ENCODE peak calls at places on chromosomes 13 and 19, in six cellular contexts. One of them, this sample, is unnamed.

GRCh38 chr13:28147489-28147888 is 9.1 kb downstream of the PAN3 start:
- DNase-seq in epithelial cell of esophagus: peak
- DNase-seq in tibial artery: no peak
- DNase-seq in GM23338: no peak
- DNase-seq in psoas muscle: no peak
- DNase-seq in mucosa of descending colon: no peak
- DNase-seq in this sample: no peak

GRCh38 chr19:58401825-58402433 is 6.5 kb downstream of the RNF225 start:
- DNase-seq in epithelial cell of esophagus: no peak
- DNase-seq in tibial artery: no peak
- DNase-seq in GM23338: no peak
- DNase-seq in psoas muscle: no peak
- DNase-seq in mucosa of descending colon: no peak
- DNase-seq in this sample: no peak

GRCh38 chr19:46294475-46294874 is 2.4 kb upstream of the HIF3A start:
- DNase-seq in epithelial cell of esophagus: no peak
- DNase-seq in tibial artery: no peak
- DNase-seq in GM23338: no peak
- DNase-seq in psoas muscle: no peak
- DNase-seq in mucosa of descending colon: no peak
- DNase-seq in this sample: no peak

GRCh38 chr13:33076451-33076992 is 60.3 kb downstream of the KL start:
- DNase-seq in epithelial cell of esophagus: no peak
- DNase-seq in tibial artery: no peak
- DNase-seq in GM23338: no peak
- DNase-seq in psoas muscle: no peak
- DNase-seq in mucosa of descending colon: peak
- DNase-seq in this sample: no peak

GRCh38 chr19:3963458-3964255 is 7.2 kb downstream of the DAPK3 start:
- DNase-seq in epithelial cell of esophagus: no peak
- DNase-seq in tibial artery: no peak
- DNase-seq in GM23338: no peak
- DNase-seq in psoas muscle: no peak
- DNase-seq in mucosa of descending colon: no peak
- DNase-seq in this sample: no peak

GRCh38 chr13:113209336-113209879 is at the start of gene CUL4A:
- DNase-seq in epithelial cell of esophagus: peak
- DNase-seq in tibial artery: peak
- DNase-seq in GM23338: peak
- DNase-seq in psoas muscle: peak
- DNase-seq in mucosa of descending colon: peak
- DNase-seq in this sample: peak

GRCh38 chr13:112876305-112877000 is 92.6 kb upstream of the MCF2L start:
- DNase-seq in epithelial cell of esophagus: no peak
- DNase-seq in tibial artery: no peak
- DNase-seq in GM23338: no peak
- DNase-seq in psoas muscle: peak
- DNase-seq in mucosa of descending colon: no peak
- DNase-seq in this sample: no peak

GRCh38 chr19:50551713-50552187 is 16.5 kb downstream of the LRRC4B start:
- DNase-seq in epithelial cell of esophagus: no peak
- DNase-seq in tibial artery: no peak
- DNase-seq in GM23338: peak
- DNase-seq in psoas muscle: no peak
- DNase-seq in mucosa of descending colon: no peak
- DNase-seq in this sample: no peak

GRCh38 chr13:29707876-29708543 is 112.5 kb upstream of the SLC7A1 start:
- DNase-seq in epithelial cell of esophagus: peak
- DNase-seq in tibial artery: no peak
- DNase-seq in GM23338: peak
- DNase-seq in psoas muscle: no peak
- DNase-seq in mucosa of descending colon: peak
- DNase-seq in this sample: no peak

GRCh38 chr19:7471696-7472620 is 16.9 kb downstream of the PEX11G start:
- DNase-seq in epithelial cell of esophagus: no peak
- DNase-seq in tibial artery: no peak
- DNase-seq in GM23338: no peak
- DNase-seq in psoas muscle: no peak
- DNase-seq in mucosa of descending colon: no peak
- DNase-seq in this sample: no peak

GRCh38 chr19:10768369-10768768 is 50.5 kb downstream of the DNM2 start:
- DNase-seq in epithelial cell of esophagus: no peak
- DNase-seq in tibial artery: no peak
- DNase-seq in GM23338: no peak
- DNase-seq in psoas muscle: no peak
- DNase-seq in mucosa of descending colon: no peak
- DNase-seq in this sample: no peak

GRCh38 chr19:43152217-43152616 is 34.1 kb downstream of the PSG5 start:
- DNase-seq in epithelial cell of esophagus: peak
- DNase-seq in tibial artery: no peak
- DNase-seq in GM23338: no peak
- DNase-seq in psoas muscle: no peak
- DNase-seq in mucosa of descending colon: no peak
- DNase-seq in this sample: no peak

GRCh38 chr13:20703785-20704458 is 423 bp downstream of the IL17D start:
- DNase-seq in epithelial cell of esophagus: peak
- DNase-seq in tibial artery: peak
- DNase-seq in GM23338: peak
- DNase-seq in psoas muscle: peak
- DNase-seq in mucosa of descending colon: peak
- DNase-seq in this sample: peak

GRCh38 chr13:113074876-113075275 is 30.7 kb upstream of the F7 start:
- DNase-seq in epithelial cell of esophagus: no peak
- DNase-seq in tibial artery: no peak
- DNase-seq in GM23338: no peak
- DNase-seq in psoas muscle: peak
- DNase-seq in mucosa of descending colon: no peak
- DNase-seq in this sample: no peak

GRCh38 chr13:20475927-20476691 is 49.5 kb downstream of the CRYL1 start:
- DNase-seq in epithelial cell of esophagus: no peak
- DNase-seq in tibial artery: no peak
- DNase-seq in GM23338: peak
- DNase-seq in psoas muscle: no peak
- DNase-seq in mucosa of descending colon: peak
- DNase-seq in this sample: no peak

GRCh38 chr13:55410398-55411330 is 1730.1 kb upstream of the PRR20A start:
- DNase-seq in epithelial cell of esophagus: peak
- DNase-seq in tibial artery: no peak
- DNase-seq in GM23338: no peak
- DNase-seq in psoas muscle: no peak
- DNase-seq in mucosa of descending colon: no peak
- DNase-seq in this sample: no peak

GRCh38 chr13:50631041-50631440 is 212.5 kb downstream of the DLEU7 start:
- DNase-seq in epithelial cell of esophagus: no peak
- DNase-seq in tibial artery: no peak
- DNase-seq in GM23338: no peak
- DNase-seq in psoas muscle: no peak
- DNase-seq in mucosa of descending colon: no peak
- DNase-seq in this sample: no peak

GRCh38 chr19:7673995-7674667 is 2.8 kb upstream of the MCEMP1 start:
- DNase-seq in epithelial cell of esophagus: peak
- DNase-seq in tibial artery: peak
- DNase-seq in GM23338: peak
- DNase-seq in psoas muscle: peak
- DNase-seq in mucosa of descending colon: peak
- DNase-seq in this sample: peak

DNA sequence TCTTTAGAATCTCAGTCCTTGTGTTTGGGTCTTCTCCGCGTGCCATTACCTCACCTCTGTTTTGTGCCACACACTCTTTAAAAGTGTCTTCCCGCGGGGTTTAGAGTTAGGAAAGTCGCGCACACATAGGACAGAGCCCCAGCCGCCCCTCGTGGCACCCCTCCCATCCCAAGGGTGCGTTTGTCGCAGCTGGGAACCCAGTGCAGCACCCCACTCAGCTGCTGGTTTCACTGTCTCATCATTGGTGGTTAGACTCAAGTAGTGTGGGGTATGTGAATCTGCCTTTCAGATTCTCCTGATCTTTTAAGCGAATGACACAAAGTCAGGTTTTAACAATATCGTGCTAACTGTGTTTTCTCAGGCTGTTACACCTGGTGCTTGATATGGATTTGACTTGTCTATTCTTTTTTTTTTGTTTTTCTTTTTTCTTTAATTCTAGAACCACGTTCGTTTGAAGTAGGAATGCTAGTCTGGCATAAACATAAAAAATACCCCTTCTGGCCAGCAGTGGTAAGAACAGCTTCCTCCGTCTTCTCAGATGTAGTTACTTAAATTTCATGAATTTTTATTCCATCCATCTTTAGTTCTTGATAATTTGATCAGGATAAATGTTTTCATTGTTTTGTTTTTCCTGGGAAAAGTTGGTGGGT is 19.5 kb upstream of the NDUFS7 start:
- DNase-seq in epithelial cell of esophagus: no peak
- DNase-seq in tibial artery: no peak
- DNase-seq in GM23338: no peak
- DNase-seq in psoas muscle: no peak
- DNase-seq in mucosa of descending colon: no peak
- DNase-seq in this sample: no peak
- TF ChIP-seq CTCF in epithelial cell of esophagus: peak
- TF ChIP-seq CTCF in tibial artery: no peak
- TF ChIP-seq CTCF in GM23338: no peak
- TF ChIP-seq CTCF in psoas muscle: peak
- TF ChIP-seq CTCF in mucosa of descending colon: no peak
- TF ChIP-seq CTCF in this sample: peak

GRCh38 chr13:114341003-114341777 is 26.9 kb downstream of the CHAMP1 start:
- DNase-seq in epithelial cell of esophagus: no peak
- DNase-seq in tibial artery: no peak
- DNase-seq in GM23338: peak
- DNase-seq in psoas muscle: no peak
- DNase-seq in mucosa of descending colon: no peak
- DNase-seq in this sample: no peak

GRCh38 chr13:114334305-114335053 is 20.2 kb downstream of the CHAMP1 start:
- DNase-seq in epithelial cell of esophagus: no peak
- DNase-seq in tibial artery: no peak
- DNase-seq in GM23338: no peak
- DNase-seq in psoas muscle: no peak
- DNase-seq in mucosa of descending colon: no peak
- DNase-seq in this sample: no peak

GRCh38 chr13:114338959-114339358 is 24.7 kb downstream of the CHAMP1 start:
- DNase-seq in epithelial cell of esophagus: no peak
- DNase-seq in tibial artery: no peak
- DNase-seq in GM23338: no peak
- DNase-seq in psoas muscle: no peak
- DNase-seq in mucosa of descending colon: no peak
- DNase-seq in this sample: no peak

DNA sequence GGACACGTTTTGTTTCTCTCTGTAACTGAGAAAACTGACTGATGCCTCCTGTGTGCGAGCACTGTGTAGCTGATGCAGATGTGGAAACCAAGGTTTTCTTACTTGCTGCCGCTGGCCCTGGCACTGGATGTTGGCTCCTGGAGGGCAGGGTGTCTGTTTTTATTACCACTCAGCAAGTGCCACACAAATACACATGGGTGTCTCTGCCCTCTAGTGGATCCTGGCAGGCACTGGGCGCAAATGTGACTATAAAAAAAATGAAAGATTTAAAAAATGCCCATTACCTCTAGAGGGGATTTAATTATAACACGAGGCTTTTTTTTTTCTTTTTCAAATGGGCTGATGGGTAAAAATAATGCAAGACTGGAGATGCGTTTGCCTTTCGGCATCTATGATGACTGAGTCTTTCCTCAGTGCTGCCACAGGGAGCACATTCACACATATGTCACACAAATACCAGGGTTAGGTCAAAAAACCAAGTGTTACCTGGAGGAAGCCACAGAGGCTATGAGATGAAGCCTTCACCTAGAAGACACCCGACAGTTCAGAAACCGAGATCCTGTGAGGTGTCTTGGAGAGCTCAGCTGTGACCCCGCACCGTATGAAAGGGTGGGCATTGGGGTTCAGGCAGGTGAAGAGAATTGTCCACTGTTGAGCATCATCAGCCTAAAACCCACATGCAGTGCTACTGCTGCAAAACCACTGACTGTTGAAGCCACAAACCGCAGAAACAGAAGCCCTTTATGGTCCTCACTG is 25.7 kb downstream of the CHAMP1 start:
- DNase-seq in epithelial cell of esophagus: peak
- DNase-seq in tibial artery: no peak
- DNase-seq in GM23338: peak
- DNase-seq in psoas muscle: peak
- DNase-seq in mucosa of descending colon: peak
- DNase-seq in this sample: no peak
- TF ChIP-seq CTCF in epithelial cell of esophagus: peak
- TF ChIP-seq CTCF in tibial artery: peak
- TF ChIP-seq CTCF in GM23338: peak
- TF ChIP-seq CTCF in psoas muscle: peak
- TF ChIP-seq CTCF in mucosa of descending colon: peak
- TF ChIP-seq CTCF in this sample: peak

DNA sequence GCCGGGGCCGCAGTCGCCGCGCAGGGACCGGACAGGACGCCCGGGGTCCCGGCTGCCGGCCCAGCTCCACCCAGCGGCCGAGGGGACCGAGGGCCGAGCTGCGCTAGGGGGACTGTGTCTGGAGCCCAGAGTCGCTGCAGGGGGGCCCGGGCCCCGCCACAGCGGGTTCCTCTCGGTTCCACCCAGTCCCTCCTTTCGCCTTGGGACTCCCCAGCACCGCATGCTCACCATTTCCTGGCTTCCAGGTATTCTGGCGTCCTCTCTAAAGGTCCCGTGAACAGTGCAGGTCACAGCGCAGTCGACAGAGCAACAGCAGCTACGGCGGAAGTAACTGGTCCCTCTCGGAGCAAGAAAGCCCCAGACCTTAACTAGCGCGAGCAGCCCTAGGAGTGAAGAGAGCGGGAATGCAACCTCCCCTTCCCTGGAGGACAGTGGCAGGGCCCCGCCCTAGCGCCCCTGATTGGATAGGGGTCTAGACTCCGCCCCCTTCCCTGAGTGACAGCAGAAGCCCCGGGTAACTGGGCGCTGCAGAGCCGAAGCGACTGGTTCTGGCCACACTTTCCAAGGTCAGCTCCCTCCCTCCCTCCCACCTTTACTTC is at the start of gene ZNF878:
- DNase-seq in epithelial cell of esophagus: peak
- DNase-seq in tibial artery: peak
- DNase-seq in GM23338: peak
- DNase-seq in psoas muscle: peak
- DNase-seq in mucosa of descending colon: peak
- DNase-seq in this sample: peak
- TF ChIP-seq CTCF in epithelial cell of esophagus: no peak
- TF ChIP-seq CTCF in tibial artery: peak
- TF ChIP-seq CTCF in GM23338: peak
- TF ChIP-seq CTCF in psoas muscle: no peak
- TF ChIP-seq CTCF in mucosa of descending colon: no peak
- TF ChIP-seq CTCF in this sample: no peak

DNA sequence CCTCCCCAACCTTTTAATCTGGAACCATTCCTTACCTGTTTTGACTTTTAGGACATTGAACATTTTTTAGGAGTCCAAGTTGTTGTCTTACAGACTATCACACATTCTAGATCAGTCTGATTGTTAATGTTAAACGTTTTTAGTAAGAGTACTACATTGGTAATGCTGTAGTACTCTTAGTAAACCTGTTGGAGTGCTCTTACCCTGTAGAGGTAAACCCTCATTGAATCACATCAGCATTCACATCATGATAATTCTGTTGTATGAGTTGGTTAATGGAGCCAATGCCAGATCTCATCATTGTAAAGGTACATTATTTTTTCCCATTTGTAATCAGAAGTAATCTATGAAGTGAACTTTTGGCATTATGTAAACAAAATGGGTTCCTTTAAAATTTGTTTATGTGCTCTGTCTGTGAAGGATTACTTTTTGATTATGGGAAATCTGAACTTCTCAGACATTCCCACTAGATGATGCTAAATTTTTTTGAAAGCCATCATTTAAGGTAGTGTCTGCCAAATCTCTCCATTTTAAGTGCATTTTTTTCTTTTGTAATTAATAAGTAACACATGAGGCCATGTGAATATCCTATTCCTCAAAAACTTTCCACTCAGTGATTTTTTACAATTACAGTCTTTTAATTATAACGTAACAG is 55.2 kb downstream of the VWA8 start:
- DNase-seq in epithelial cell of esophagus: peak
- DNase-seq in tibial artery: no peak
- DNase-seq in GM23338: peak
- DNase-seq in psoas muscle: no peak
- DNase-seq in mucosa of descending colon: no peak
- DNase-seq in this sample: no peak
- TF ChIP-seq CTCF in epithelial cell of esophagus: peak
- TF ChIP-seq CTCF in tibial artery: peak
- TF ChIP-seq CTCF in GM23338: peak
- TF ChIP-seq CTCF in psoas muscle: peak
- TF ChIP-seq CTCF in mucosa of descending colon: no peak
- TF ChIP-seq CTCF in this sample: peak